ENCODE peak calls at places on chromosomes 7 and 10, in eight cellular contexts. H, D, R, N, E, F, Y and B are unnamed samples.

GRCh38 chr10:5198386-5198785 is 1.7 kb downstream of the AKR1C4 start:
- DNase-seq in H (peak; percentile 6), D (no peak), R (no peak), N (no peak), E (no peak), F (no peak), Y (no peak), B (no peak)

GRCh38 chr10:131272897-131273451 is 38.5 kb downstream of the TCERG1L start:
- DNase-seq in H (no peak), D (no peak), R (no peak), N (no peak), E (no peak), F (no peak), Y (no peak), B (no peak)

GRCh38 chr7:136947347-136947746 is 78.9 kb downstream of the CHRM2 start:
- DNase-seq in H (peak; percentile 63), D (no peak), R (no peak), N (no peak), E (no peak), F (no peak), Y (no peak), B (no peak)

GRCh38 chr7:24406053-24406561 is 122.1 kb downstream of the NPY start:
- DNase-seq in H (no peak), D (no peak), R (peak; percentile 83), N (no peak), E (no peak), F (no peak), Y (no peak), B (peak; percentile 56)

GRCh38 chr7:159126496-159127345 is 17.9 kb downstream of the VIPR2 start:
- DNase-seq in H (no peak), D (no peak), R (no peak), N (no peak), E (no peak), F (no peak), Y (no peak), B (no peak)

GRCh38 chr10:110006358-110007170 is 1.2 kb upstream of the ADD3 start:
- DNase-seq in H (peak; percentile 70), D (peak; percentile 16), R (peak; percentile 24), N (peak; percentile 47), E (no peak), F (peak; percentile 31), Y (peak; percentile 32), B (no peak)

GRCh38 chr7:45181286-45181960 is 23.8 kb downstream of the RAMP3 start:
- DNase-seq in H (no peak), D (no peak), R (no peak), N (no peak), E (no peak), F (no peak), Y (no peak), B (no peak)

GRCh38 chr10:62059424-62059913 is 158.0 kb downstream of the ARID5B start:
- DNase-seq in H (no peak), D (no peak), R (no peak), N (no peak), E (no peak), F (no peak), Y (no peak), B (no peak)

GRCh38 chr10:105974803-105975456 is 1189.6 kb downstream of the SORCS1 start:
- DNase-seq in H (peak; percentile 1), D (no peak), R (peak; percentile 17), N (peak; percentile 62), E (no peak), F (no peak), Y (peak; percentile 56), B (peak; percentile 75)

GRCh38 chr7:157079116-157079515 is 59.6 kb upstream of the UBE3C start:
- DNase-seq in H (no peak), D (no peak), R (no peak), N (no peak), E (peak; percentile 4), F (no peak), Y (no peak), B (no peak)

GRCh38 chr10:92125169-92125543 is 165.7 kb downstream of the CPEB3 start:
- DNase-seq in H (no peak), D (no peak), R (no peak), N (no peak), E (no peak), F (no peak), Y (no peak), B (no peak)

DNA sequence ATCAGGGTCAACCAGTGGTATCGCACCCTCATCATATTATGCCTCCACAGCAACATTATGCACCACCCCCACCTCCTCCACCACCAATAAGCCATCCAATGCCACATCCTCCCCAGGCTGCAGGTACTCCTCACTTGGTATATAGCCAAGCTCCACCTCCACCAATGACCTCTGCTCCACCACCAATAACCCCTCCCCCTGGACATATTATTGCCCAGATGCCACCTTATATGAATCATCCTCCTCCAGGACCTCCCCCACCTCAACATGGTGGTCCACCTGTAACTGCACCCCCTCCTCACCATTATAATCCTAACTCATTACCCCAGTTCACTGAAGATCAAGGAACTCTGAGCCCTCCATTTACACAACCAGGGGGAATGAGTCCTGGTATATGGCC is 14.7 kb downstream of the CBLL1 start:
- DNase-seq in H (no peak), D (no peak), R (no peak), N (no peak), E (no peak), F (no peak), Y (no peak), B (no peak)
- H3K36me3 ChIP-seq in H (peaks cover 20% of the 10 kb centered on the region), D (peaks cover 78% of the 10 kb centered on the region), R (peaks cover 57% of the 10 kb centered on the region), N (peaks cover 9% of the 10 kb centered on the region), E (peaks cover 68% of the 10 kb centered on the region), F (peaks cover 75% of the 10 kb centered on the region), Y (peaks cover 16% of the 10 kb centered on the region), B (peaks cover 40% of the 10 kb centered on the region)

GRCh38 chr7:5702876-5703571 is 78.4 kb downstream of the RNF216 start:
- DNase-seq in H (peak; percentile 60), D (no peak), R (peak; percentile 60), N (peak; percentile 55), E (no peak), F (no peak), Y (no peak), B (no peak)
- H3K4me2 ChIP-seq in H (no peak overlapping the region), D (no peak overlapping the region), R (no peak overlapping the region), N (no peak overlapping the region), E (no peak overlapping the region), F (no peak overlapping the region), Y (no peak overlapping the region), B (no peak overlapping the region)

DNA sequence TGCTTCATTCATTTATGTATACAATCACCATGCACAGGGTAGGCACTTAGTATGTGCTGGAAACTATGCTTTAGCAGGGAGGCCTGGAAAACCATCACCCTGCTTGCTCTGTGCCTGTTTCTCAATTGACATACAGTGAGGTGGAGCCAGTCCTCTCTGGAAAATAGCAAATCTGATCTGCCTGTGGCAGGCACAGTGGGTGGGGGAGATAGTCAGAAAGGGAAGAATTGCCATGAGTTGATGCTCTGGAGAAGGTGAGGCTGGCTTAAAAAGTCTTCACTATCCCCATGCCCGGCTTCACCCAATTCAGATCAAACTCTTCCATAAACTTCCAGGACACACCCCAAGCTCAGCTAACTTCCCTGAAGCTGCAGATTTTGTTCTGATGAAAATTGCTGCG is 84.8 kb downstream of the ANK3 start:
- DNase-seq in H (no peak), D (no peak), R (no peak), N (peak; percentile 68), E (peak; percentile 35), F (no peak), Y (no peak), B (no peak)
- H3K27ac ChIP-seq in H (peak overlapping the region; percentile 14), D (no peak overlapping the region), R (no peak overlapping the region), N (no peak overlapping the region), E (peak overlapping the region; percentile 84), F (no peak overlapping the region), Y (no peak overlapping the region), B (no peak overlapping the region)

GRCh38 chr10:20841419-20841818 is 55.7 kb downstream of the NEBL start:
- DNase-seq in H (no peak), D (no peak), R (no peak), N (no peak), E (no peak), F (no peak), Y (no peak), B (no peak)

DNA sequence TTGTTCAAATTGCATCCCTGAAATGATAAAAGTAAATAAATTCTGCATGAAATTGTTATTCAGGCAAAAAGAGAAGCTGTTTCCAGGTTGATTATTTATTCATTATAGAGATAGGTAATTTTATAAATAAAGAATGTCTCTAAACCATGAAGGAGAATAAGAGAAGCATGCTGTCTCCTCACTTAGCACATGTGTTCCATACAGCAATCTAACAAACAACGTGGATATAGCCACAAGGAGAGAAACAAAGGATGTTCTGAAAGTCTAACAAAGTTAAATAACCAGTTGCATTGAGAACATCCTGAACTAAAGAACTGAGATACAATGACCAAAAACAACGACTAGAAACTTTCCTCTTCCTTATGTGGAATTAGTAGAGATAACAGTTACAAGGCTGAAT is 50.8 kb downstream of the NEBL start:
- DNase-seq in H (no peak), D (no peak), R (no peak), N (no peak), E (no peak), F (no peak), Y (no peak), B (no peak)
- H3K36me3 ChIP-seq in H (no peaks in the 10 kb centered on the region), D (no peaks in the 10 kb centered on the region), R (no peaks in the 10 kb centered on the region), N (no peaks in the 10 kb centered on the region), E (no peaks in the 10 kb centered on the region), F (no peaks in the 10 kb centered on the region), Y (no peaks in the 10 kb centered on the region), B (no peaks in the 10 kb centered on the region)

DNA sequence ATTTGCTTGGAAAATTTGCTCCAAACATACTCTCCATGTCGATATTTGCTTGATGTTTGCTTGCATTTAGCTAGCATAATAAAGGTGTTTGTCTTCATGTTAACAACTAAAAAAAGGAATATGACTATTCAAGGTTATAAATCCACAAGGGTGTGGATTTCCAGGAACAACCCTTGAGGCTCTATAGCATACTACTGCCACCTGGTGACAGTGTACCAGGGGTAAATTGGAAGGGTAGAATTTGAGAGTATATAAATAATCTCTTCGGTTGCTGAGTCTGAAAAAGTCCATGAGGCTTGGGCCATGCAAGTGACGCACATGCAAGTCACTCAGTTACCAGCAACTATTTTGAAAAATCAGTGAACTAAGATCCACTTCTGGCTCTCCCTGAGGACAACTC is 68.4 kb downstream of the SLIT1 start:
- DNase-seq in H (no peak), D (peak; percentile 33), R (peak; percentile 10), N (peak; percentile 10), E (no peak), F (no peak), Y (no peak), B (peak; percentile 44)
- H3K4me2 ChIP-seq in H (no peak overlapping the region), D (no peak overlapping the region), R (no peak overlapping the region), N (no peak overlapping the region), E (no peak overlapping the region), F (no peak overlapping the region), Y (no peak overlapping the region), B (no peak overlapping the region)

DNA sequence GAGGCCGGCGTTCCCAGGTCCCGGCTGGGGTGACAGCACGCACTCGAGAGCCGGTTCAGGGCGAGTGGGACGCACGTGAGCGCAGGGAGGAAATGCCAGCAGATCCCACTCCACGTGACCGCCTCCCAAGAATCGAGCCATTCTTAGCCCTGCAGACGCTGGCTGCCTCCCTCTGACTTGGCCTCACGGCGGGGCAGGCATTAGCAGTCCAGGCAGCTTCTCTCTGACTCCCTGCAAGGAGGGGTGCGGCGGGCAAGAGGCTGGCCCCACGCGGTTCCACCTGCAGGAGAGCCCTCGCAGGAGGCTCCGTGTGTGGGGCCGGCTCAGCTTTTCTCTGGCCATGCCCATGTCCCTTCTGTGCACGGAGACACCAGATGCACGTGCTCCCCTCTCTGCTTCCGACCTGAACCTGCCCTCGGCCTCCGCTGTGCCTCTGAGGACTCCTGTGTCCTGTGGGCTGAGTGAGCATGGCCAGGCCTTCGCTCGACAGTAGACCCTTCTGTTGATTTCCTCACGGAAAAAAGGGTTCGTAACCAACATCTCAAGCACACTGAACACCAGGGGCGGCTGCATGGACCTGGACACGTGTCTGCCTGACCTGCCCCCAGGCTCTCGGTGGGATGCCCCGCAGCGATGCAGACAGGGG is 10.2 kb downstream of the GPR146 start:
- DNase-seq in H (no peak), D (no peak), R (no peak), N (no peak), E (no peak), F (no peak), Y (peak; percentile 52), B (no peak)
- H3K27ac ChIP-seq in H (no peak overlapping the region), D (no peak overlapping the region), R (no peak overlapping the region), N (no peak overlapping the region), E (peak overlapping the region; percentile 63), F (peak overlapping the region; percentile 65), Y (peak overlapping the region; percentile 63), B (peak overlapping the region; percentile 59)